ENCODE peak calls at places on chromosomes 3 and 15, in eight cellular contexts. Z is endothelial cell of umbilical vein, N is body of pancreas, V is IMR-90, Y is uterus, F is breast epithelium, I is vagina, H is A549. J is an unnamed sample.

GRCh38 chr3:149313542-149313941 is 19.9 kb downstream of the TM4SF18 start:
- DNase-seq in Z (no peak), N (no peak), V (no peak), Y (no peak), F (no peak), I (no peak), H (no peak), J (no peak)

GRCh38 chr3:134751831-134752230 is 43.2 kb upstream of the EPHB1 start:
- DNase-seq in Z (no peak), N (no peak), V (no peak), Y (no peak), F (no peak), I (no peak), H (no peak), J (no peak)

GRCh38 chr3:43582876-43583275 is 38.9 kb downstream of the ANO10 start:
- DNase-seq in Z (no peak), N (no peak), V (peak), Y (no peak), F (no peak), I (no peak), H (no peak), J (no peak)

GRCh38 chr3:194265505-194265892 is 85.6 kb downstream of the CPN2 start:
- DNase-seq in Z (peak), N (peak), V (peak), Y (peak), F (peak), I (peak), H (no peak), J (no peak)

GRCh38 chr3:62481972-62482371 is 108.6 kb upstream of the FEZF2 start:
- DNase-seq in Z (no peak), N (no peak), V (no peak), Y (no peak), F (no peak), I (no peak), H (no peak), J (no peak)

GRCh38 chr3:192935441-192935840 is 17.8 kb upstream of the MB21D2 start:
- DNase-seq in Z (no peak), N (no peak), V (peak), Y (no peak), F (no peak), I (no peak), H (no peak), J (no peak)

GRCh38 chr3:51897391-51897790 is 5.8 kb downstream of the IQCF1 start:
- DNase-seq in Z (no peak), N (no peak), V (no peak), Y (no peak), F (no peak), I (no peak), H (no peak), J (no peak)

GRCh38 chr3:183253961-183254815 is 1.1 kb downstream of the B3GNT5 start:
- DNase-seq in Z (peak), N (peak), V (peak), Y (peak), F (no peak), I (no peak), H (no peak), J (no peak)

GRCh38 chr3:24086597-24087369 is 141.7 kb downstream of the NR1D2 start:
- DNase-seq in Z (no peak), N (no peak), V (no peak), Y (no peak), F (no peak), I (no peak), H (no peak), J (no peak)

GRCh38 chr3:171257251-171258179 is 202.7 kb downstream of the TNIK start:
- DNase-seq in Z (no peak), N (no peak), V (peak), Y (no peak), F (no peak), I (no peak), H (no peak), J (no peak)

GRCh38 chr3:126197854-126198584 is 17.6 kb upstream of the ALDH1L1 start:
- DNase-seq in Z (peak), N (peak), V (peak), Y (peak), F (peak), I (no peak), H (peak), J (no peak)

GRCh38 chr3:63655519-63655918 is 3.0 kb downstream of the SNTN start:
- DNase-seq in Z (no peak), N (no peak), V (peak), Y (no peak), F (no peak), I (no peak), H (no peak), J (no peak)

GRCh38 chr15:101042320-101042719 is 123.2 kb downstream of the LRRK1 start:
- DNase-seq in Z (no peak), N (peak), V (no peak), Y (peak), F (no peak), I (peak), H (no peak), J (no peak)

GRCh38 chr3:127747751-127748521 is 74.4 kb downstream of the MGLL start:
- DNase-seq in Z (peak), N (peak), V (peak), Y (peak), F (peak), I (no peak), H (peak), J (no peak)

GRCh38 chr3:57852896-57853295 is 96.8 kb downstream of the SLMAP start:
- DNase-seq in Z (peak), N (no peak), V (peak), Y (no peak), F (no peak), I (no peak), H (peak), J (no peak)

GRCh38 chr15:78325092-78325843 is 14.9 kb upstream of the CRABP1 start:
- DNase-seq in Z (no peak), N (no peak), V (peak), Y (no peak), F (no peak), I (no peak), H (no peak), J (no peak)

GRCh38 chr15:63826513-63826912 is 7.2 kb downstream of the HERC1 start:
- DNase-seq in Z (peak), N (no peak), V (peak), Y (no peak), F (no peak), I (no peak), H (no peak), J (no peak)

GRCh38 chr3:33717866-33718594 is at the start of gene CLASP2:
- DNase-seq in Z (peak), N (peak), V (peak), Y (peak), F (peak), I (peak), H (peak), J (peak)
- TF ChIP-seq POLR2A in Z (peak), N (peak), V (peak), Y (peak), F (no peak), I (no peak), H (peak), J (no peak)

DNA sequence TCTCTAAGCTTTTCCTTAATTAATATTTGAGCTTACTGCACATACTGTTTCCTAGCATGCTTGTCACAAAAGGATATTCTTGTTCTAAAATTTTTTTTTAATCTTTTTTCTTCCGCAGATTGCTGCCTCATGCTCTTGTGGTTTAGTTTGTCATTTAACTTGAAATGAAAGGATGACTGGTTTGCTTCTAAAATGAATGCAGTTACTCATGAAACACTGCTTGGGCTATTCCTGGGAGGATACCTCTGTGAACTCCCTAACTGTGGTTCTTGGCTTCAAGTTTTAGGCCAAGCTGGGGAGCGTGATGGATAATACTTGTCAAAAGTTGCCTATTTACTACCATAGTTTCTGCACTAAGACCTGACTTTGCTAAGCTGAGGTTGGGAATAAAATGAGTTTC is 64.0 kb downstream of the USP13 start:
- DNase-seq in Z (no peak), N (no peak), V (peak), Y (no peak), F (no peak), I (no peak), H (no peak), J (no peak)
- H3K27ac ChIP-seq in Z (no peak), N (no peak), V (peak), Y (peak), F (no peak), I (no peak), H (no peak), J (no peak)

GRCh38 chr15:90664650-90665287 is 52.4 kb upstream of the BLM start:
- DNase-seq in Z (peak), N (peak), V (peak), Y (peak), F (no peak), I (no peak), H (no peak), J (no peak)

GRCh38 chr15:90654233-90655124 is 62.7 kb upstream of the BLM start:
- DNase-seq in Z (peak), N (no peak), V (no peak), Y (no peak), F (no peak), I (no peak), H (no peak), J (no peak)

GRCh38 chr15:90665288-90666134 is 51.6 kb upstream of the BLM start:
- DNase-seq in Z (peak), N (peak), V (peak), Y (peak), F (peak), I (no peak), H (peak), J (no peak)

GRCh38 chr15:90659481-90659880 is 57.7 kb upstream of the BLM start:
- DNase-seq in Z (no peak), N (no peak), V (no peak), Y (no peak), F (no peak), I (no peak), H (no peak), J (no peak)

GRCh38 chr15:90660195-90660995 is 56.8 kb upstream of the BLM start:
- DNase-seq in Z (no peak), N (no peak), V (peak), Y (peak), F (peak), I (peak), H (peak), J (peak)
- TF ChIP-seq POLR2A in Z (no peak), N (peak), V (no peak), Y (no peak), F (no peak), I (no peak), H (no peak), J (no peak)

GRCh38 chr3:16912400-16913263 is 27.9 kb downstream of the PLCL2 start:
- DNase-seq in Z (no peak), N (no peak), V (no peak), Y (no peak), F (no peak), I (no peak), H (no peak), J (no peak)

GRCh38 chr3:16909802-16910201 is 25.0 kb downstream of the PLCL2 start:
- DNase-seq in Z (no peak), N (no peak), V (no peak), Y (no peak), F (no peak), I (no peak), H (no peak), J (no peak)

GRCh38 chr3:16910207-16910606 is 25.5 kb downstream of the PLCL2 start:
- DNase-seq in Z (no peak), N (no peak), V (no peak), Y (no peak), F (no peak), I (no peak), H (no peak), J (no peak)

GRCh38 chr3:16916840-16917239 is 32.1 kb downstream of the PLCL2 start:
- DNase-seq in Z (peak), N (no peak), V (no peak), Y (no peak), F (no peak), I (no peak), H (no peak), J (no peak)

DNA sequence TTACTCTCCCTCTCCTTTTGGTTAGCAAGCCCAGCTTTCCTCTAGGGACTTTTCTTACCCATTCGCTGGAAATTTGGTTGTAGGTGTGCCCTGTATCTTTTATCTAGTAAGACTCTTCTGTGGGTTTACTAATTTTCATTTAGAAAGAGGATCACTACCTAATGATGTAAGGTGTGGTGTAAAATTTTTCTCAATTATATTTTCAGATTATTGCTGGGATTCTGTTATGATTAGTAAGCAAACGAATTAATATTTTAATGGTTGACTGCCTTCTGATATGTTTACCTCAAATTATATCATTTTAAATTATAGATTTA is 28.5 kb downstream of the PLCL2 start:
- DNase-seq in Z (no peak), N (no peak), V (no peak), Y (no peak), F (no peak), I (no peak), H (no peak), J (no peak)
- H3K27ac ChIP-seq in Z (no peak), N (no peak), V (no peak), Y (no peak), F (no peak), I (no peak), H (no peak), J (no peak)

GRCh38 chr3:12405432-12406272 is 78.6 kb upstream of the TSEN2 start:
- DNase-seq in Z (peak), N (peak), V (peak), Y (peak), F (peak), I (peak), H (peak), J (peak)
- TF ChIP-seq POLR2A in Z (no peak), N (no peak), V (no peak), Y (no peak), F (no peak), I (no peak), H (no peak), J (no peak)

DNA sequence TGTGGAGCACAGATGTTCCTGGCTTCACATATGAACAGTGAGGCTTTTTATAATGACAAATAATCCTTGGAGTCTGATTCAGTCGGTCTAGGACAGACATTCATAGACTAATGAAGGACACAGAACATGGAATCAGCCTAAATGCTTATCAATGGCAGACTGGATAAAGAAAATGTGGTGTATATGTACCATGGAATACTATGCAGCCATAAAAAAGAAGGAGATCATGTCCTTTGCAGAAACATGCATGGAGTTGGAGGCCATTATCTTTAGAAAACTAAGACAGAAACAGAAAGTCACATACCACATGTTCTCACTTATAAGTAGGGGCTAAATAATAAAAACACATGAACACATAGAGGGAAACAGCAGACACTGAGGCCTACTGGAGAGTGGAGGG is 19.9 kb upstream of the LPP start:
- DNase-seq in Z (no peak), N (no peak), V (no peak), Y (no peak), F (no peak), I (no peak), H (no peak), J (no peak)
- H3K27ac ChIP-seq in Z (no peak), N (no peak), V (no peak), Y (no peak), F (no peak), I (no peak), H (no peak), J (no peak)

DNA sequence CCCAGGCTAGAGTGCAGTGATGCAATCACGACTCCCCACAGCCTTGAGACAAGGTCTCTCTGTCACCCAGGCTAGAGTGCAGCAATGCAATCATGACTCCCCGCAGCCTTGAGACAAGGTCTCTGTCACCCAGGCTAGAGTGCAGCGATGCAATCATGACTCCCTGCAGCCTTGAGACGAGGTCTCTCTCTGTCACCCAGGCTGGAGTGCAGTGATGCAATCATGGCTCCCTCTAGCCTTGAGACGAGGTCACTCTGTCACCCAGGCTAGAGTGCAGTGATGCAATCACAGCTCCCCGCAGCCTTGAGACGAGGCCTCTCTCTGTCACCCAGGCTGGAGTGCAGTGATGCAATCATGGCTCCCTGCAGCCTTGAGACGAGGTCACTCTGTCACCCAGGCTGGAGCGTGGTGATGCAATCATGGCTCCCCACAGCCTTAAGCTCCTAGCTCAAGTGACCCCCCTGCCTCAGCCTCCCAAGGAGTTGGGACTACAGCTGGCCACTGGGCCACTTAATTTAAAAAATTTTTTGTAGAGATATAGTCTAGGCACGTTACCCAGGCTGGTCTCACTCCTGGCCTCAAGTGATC is 26.1 kb downstream of the TFRC start:
- DNase-seq in Z (no peak), N (no peak), V (no peak), Y (no peak), F (no peak), I (no peak), H (no peak), J (no peak)
- TF ChIP-seq POLR2A in Z (no peak), N (no peak), V (no peak), Y (no peak), F (no peak), I (no peak), H (no peak), J (no peak)

J was measured in esophagus squamous epithelium.